ENCODE peak calls at places on chromosomes 1 and 21, in five cellular contexts. M, O, P, J and D are unnamed samples.

GRCh38 chr1:196148367-196148970 is 459.8 kb downstream of the KCNT2 start:
- DNase-seq in J (no peak), P (peak), M (peak), O (no peak), D (no peak)

GRCh38 chr1:88276158-88276557 is 407.9 kb upstream of the PKN2 start:
- DNase-seq in J (no peak), M (no peak), P (no peak), O (no peak), D (no peak)

GRCh38 chr21:43331962-43332458 is 94.9 kb downstream of the SIK1 start:
- DNase-seq in P (no peak), J (peak), M (no peak), O (no peak), D (no peak)

GRCh38 chr21:19922122-19922521 is 1076.1 kb upstream of the NCAM2 start:
- DNase-seq in J (no peak), O (no peak), P (no peak), M (no peak), D (no peak)

GRCh38 chr21:28283652-28284490 is 708.8 kb downstream of the LTN1 start:
- DNase-seq in P (peak), M (peak), J (no peak), O (no peak), D (no peak)

GRCh38 chr21:32772281-32773047 is 909 bp upstream of the PAXBP1 start:
- DNase-seq in P (peak), J (no peak), M (peak), O (peak), D (no peak)

GRCh38 chr1:156421062-156421938 is 52.3 kb downstream of the RHBG start:
- DNase-seq in J (peak), P (peak), M (peak), O (peak), D (no peak)

GRCh38 chr1:7561331-7561921 is 209.7 kb upstream of the VAMP3 start:
- DNase-seq in P (no peak), J (no peak), O (peak), M (peak), D (no peak)

GRCh38 chr1:119947468-119947867 is 51.2 kb upstream of the ADAM30 start:
- DNase-seq in J (no peak), P (no peak), M (no peak), O (no peak), D (no peak)

GRCh38 chr1:230868736-230869385 is 540 bp upstream of the C1orf198 start:
- DNase-seq in M (peak), P (peak), J (no peak), O (no peak), D (no peak)

GRCh38 chr1:31605908-31606427 is 11.5 kb upstream of the HCRTR1 start:
- DNase-seq in J (no peak), M (no peak), P (no peak), O (no peak), D (peak)

GRCh38 chr21:45455321-45456013 is 50.5 kb downstream of the COL18A1 start:
- DNase-seq in M (no peak), J (no peak), P (no peak), O (no peak), D (no peak)

GRCh38 chr1:6581561-6582305 is 1.9 kb downstream of the ZBTB48 start:
- DNase-seq in P (no peak), J (no peak), M (no peak), O (no peak), D (no peak)

GRCh38 chr1:180291004-180291403 is 60.9 kb downstream of the LHX4 start:
- DNase-seq in P (no peak), J (no peak), O (no peak), M (no peak), D (no peak)

GRCh38 chr1:226967665-226968064 is 27.6 kb downstream of the COQ8A start:
- DNase-seq in P (no peak), M (no peak), J (no peak), O (no peak), D (no peak)

GRCh38 chr1:91152331-91152730 is 130.5 kb upstream of the ZNF644 start:
- DNase-seq in J (no peak), M (no peak), P (no peak), O (no peak), D (no peak)

GRCh38 chr1:236677641-236678235 is 8.6 kb upstream of the ACTN2 start:
- DNase-seq in O (no peak), P (no peak), M (no peak), J (no peak), D (no peak)

GRCh38 chr1:117606608-117607261 is 887 bp downstream of the TENT5C start:
- DNase-seq in M (peak), O (no peak), J (no peak), P (peak), D (peak)

GRCh38 chr1:112509005-112509659 is 367 bp downstream of the WNT2B start:
- DNase-seq in P (no peak), J (no peak), M (no peak), O (no peak), D (no peak)

GRCh38 chr1:95916616-95917015 is 682.6 kb downstream of the RWDD3 start:
- DNase-seq in M (no peak), J (no peak), P (no peak), O (no peak), D (no peak)

GRCh38 chr1:65009724-65010420 is 43.5 kb upstream of the JAK1 start:
- DNase-seq in M (no peak), O (no peak), P (no peak), J (no peak), D (no peak)

GRCh38 chr1:6080469-6080868 is 34.8 kb downstream of the KCNAB2 start:
- DNase-seq in M (no peak), O (no peak), P (peak), J (no peak), D (no peak)

GRCh38 chr1:155308493-155309422 is at the start of gene FDPS:
- DNase-seq in J (peak), M (peak), O (peak), P (peak), D (peak)

GRCh38 chr1:84936116-84936810 is 43.3 kb upstream of the LPAR3 start:
- DNase-seq in P (peak), M (peak), O (peak), J (no peak), D (no peak)

DNA sequence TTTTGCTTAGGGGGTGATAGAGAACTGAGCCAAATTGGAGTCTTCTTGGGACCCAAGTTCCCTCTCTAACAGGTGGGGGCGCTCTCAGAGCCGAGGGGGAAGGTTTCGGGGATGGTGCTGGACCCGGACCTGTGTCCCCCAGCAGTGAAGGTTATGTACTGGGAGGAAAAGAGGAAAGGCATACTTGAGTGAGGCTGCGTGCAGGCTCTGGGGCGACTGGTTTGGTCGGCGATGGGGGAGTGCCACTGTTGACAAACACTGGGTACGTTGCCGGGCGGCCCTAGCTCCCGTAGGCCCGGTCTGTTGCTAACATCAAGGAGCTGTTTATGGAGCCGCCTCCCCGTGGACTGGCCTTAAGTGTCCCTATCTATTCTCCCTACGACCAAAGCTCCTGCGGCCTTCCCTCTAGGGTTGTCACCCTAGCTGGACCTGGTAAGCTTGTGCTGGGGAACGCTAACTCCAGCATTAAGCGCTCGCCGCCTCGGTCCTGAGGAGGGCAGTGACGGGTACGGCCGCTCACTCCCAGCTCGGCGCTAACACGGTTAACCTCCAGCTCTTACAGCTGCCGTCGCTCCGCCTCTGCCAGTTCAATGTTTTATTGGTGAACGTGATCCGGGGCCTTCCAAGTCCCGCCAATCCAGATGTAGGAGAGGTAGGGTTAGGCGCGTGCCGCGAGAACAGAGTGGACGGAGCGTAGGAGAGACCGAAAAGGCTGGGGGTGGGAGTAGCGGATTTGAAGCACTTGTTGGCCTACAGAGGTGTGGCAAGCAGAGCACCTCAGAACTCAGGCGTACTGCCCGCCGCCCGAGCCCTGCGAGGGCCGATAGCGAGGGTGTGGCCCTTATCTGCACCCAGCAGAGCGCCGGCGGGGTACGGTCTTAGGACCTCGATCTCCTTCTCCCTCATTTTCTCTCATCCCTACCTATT is at the start of gene PPOX:
- DNase-seq in P (peak), O (peak), M (peak), J (peak), D (peak)
- TF ChIP-seq CTCF in P (peak), O (peak), M (peak), J (peak), D (no peak)

GRCh38 chr21:26804895-26805609 is 40.2 kb downstream of the ADAMTS1 start:
- DNase-seq in M (peak), P (no peak), O (no peak), J (no peak), D (no peak)
- TF ChIP-seq CTCF in M (no peak), P (no peak), O (no peak), J (no peak), D (no peak)

DNA sequence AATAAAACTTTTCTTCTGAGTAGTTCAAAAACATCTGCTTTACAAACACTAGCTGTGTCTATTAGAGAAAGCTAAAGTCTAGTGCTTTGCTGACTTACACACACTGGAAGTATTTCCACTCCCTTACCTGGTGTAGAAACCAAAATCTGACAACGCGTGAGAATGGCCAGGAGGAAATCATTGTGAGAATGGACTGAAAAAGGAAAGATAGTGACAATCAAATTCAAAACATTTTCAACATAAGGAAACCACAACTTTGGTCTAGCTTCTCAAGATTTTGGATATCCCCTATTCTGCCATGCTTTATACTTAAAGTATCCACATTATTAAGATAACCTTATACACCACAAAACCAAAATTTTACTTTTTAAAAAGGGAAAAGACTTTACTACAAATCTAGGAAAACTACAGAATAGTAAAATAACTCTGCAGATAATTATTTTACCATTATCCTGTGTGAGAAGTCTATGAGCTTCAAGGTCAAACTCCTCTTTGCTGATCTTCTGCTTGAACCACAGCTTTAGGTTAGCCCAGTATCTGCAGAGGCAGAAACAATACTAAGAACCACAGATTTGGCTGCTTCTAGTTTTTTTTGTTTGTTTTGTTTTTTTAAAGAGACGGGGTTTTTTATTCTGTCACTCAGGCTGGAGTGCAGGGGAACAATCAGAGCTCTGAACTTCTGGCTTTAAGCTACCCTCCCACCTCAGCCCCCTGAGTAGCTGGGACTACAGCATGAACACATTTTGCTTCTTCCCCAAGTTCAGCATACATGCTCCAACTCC is 6.6 kb downstream of the TADA1 start:
- DNase-seq in J (no peak), P (no peak), O (no peak), M (no peak), D (no peak)
- TF ChIP-seq CTCF in J (no peak), P (no peak), O (no peak), M (no peak), D (no peak)

GRCh38 chr1:220732621-220733020 is 15.5 kb upstream of the MTARC2 start:
- DNase-seq in M (no peak), J (no peak), P (no peak), O (peak), D (no peak)

GRCh38 chr1:220727523-220727922 is 20.6 kb upstream of the MTARC2 start:
- DNase-seq in M (no peak), O (no peak), P (no peak), J (no peak), D (no peak)

GRCh38 chr1:220732137-220732536 is 16.0 kb upstream of the MTARC2 start:
- DNase-seq in M (no peak), O (no peak), J (no peak), P (no peak), D (no peak)

DNA sequence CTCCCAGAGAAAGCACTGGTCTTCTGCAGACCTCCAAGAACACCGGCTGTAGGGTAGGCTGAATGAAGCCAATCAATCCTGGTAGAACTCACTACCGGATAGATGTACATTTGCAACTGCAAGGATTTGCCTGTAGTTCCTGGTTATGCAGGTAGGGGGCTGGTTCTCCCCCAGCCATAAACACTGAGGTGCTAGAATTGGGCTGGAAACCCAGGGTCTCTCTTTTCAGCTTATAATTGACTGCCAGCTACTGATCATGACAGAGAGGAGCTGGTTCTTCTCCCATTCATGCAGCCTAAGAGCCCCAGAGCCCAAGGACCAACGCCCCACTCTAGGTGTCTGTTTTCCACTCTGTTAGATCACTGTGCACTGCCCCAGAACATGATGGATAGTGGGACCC is 21.5 kb upstream of the MTARC2 start:
- DNase-seq in O (no peak), P (no peak), J (no peak), M (no peak), D (no peak)
- TF ChIP-seq CTCF in O (peak), P (peak), J (no peak), M (peak), D (no peak)